ENCODE peak calls at places on chromosomes 2 and 18, in five cellular contexts. O is lower lobe of right lung; T is CD4-positive, alpha-beta T cell; J is type B pancreatic cell; A is fibroblast of lung. M is an unnamed sample.
A peak's percentile ranks its signal among the peaks of the same experiment; 100 is the strongest.

GRCh38 chr2:70995227-70995729 is 605 bp upstream of the TEX261 start:
- DNase-seq in T (peak; percentile 65), J (peak; percentile 66), A (peak; percentile 31), O (no peak), M (peak; percentile 35)

GRCh38 chr18:69838620-69839411 is 108.9 kb downstream of the CD226 start:
- DNase-seq in T (no peak), J (no peak), A (no peak), O (no peak), M (peak; percentile 11)

GRCh38 chr2:232085826-232086425 is 124.4 kb downstream of the DIS3L2 start:
- DNase-seq in T (no peak), A (peak; percentile 26), O (no peak), J (no peak), M (no peak)

GRCh38 chr18:59040770-59041148 is 98.9 kb upstream of the SEC11C start:
- DNase-seq in A (no peak), J (no peak), O (no peak), T (no peak), M (no peak)

GRCh38 chr2:160242863-160243552 is 42.9 kb upstream of the ITGB6 start:
- DNase-seq in J (no peak), A (no peak), T (no peak), O (no peak), M (no peak)

GRCh38 chr18:58176915-58177717 is 133.1 kb downstream of the NEDD4L start:
- DNase-seq in J (no peak), T (no peak), A (peak; percentile 93), O (no peak), M (no peak)

GRCh38 chr2:192265751-192266150 is 71.0 kb upstream of the TMEFF2 start:
- DNase-seq in O (no peak), T (no peak), A (peak; percentile 68), J (no peak), M (no peak)

GRCh38 chr18:58934356-58934755 is 69.7 kb downstream of the ZNF532 start:
- DNase-seq in T (no peak), O (no peak), J (no peak), A (no peak), M (no peak)

GRCh38 chr18:67919316-67919715 is 402.8 kb upstream of the DSEL start:
- DNase-seq in O (no peak), J (no peak), A (peak; percentile 14), T (no peak), M (no peak)

GRCh38 chr18:38801640-38802039 is 1236.0 kb upstream of the CELF4 start:
- DNase-seq in A (no peak), J (no peak), T (no peak), O (no peak), M (no peak)

GRCh38 chr2:58120626-58121229 is 74.1 kb downstream of the VRK2 start:
- DNase-seq in T (no peak), J (no peak), A (no peak), O (no peak), M (no peak)
- TF ChIP-seq CTCF in T (no peak), J (no peak), A (no peak), O (no peak), M (no peak)

GRCh38 chr18:62324917-62325805 is at the start of gene TNFRSF11A:
- DNase-seq in A (no peak), O (peak; percentile 61), J (no peak), T (peak; percentile 30), M (peak; percentile 70)
- TF ChIP-seq CTCF in A (no peak), O (peak; percentile 21), J (peak; percentile 62), T (no peak), M (peak; percentile 29)

GRCh38 chr2:239026711-239027430 is 179.0 kb downstream of the TWIST2 start:
- DNase-seq in O (peak; percentile 35), J (no peak), T (no peak), A (no peak), M (no peak)
- TF ChIP-seq CTCF in O (no peak), J (no peak), T (no peak), A (no peak), M (no peak)

GRCh38 chr18:35747894-35748472 is 166.4 kb downstream of the GALNT1 start:
- DNase-seq in J (no peak), O (no peak), A (no peak), T (no peak), M (no peak)
- TF ChIP-seq CTCF in J (no peak), O (no peak), A (no peak), T (no peak), M (no peak)

GRCh38 chr18:25979358-25979727 is 111.1 kb downstream of the SS18 start:
- DNase-seq in A (no peak), J (no peak), O (no peak), T (no peak), M (no peak)

GRCh38 chr18:25974630-25975077 is 115.8 kb downstream of the SS18 start:
- DNase-seq in J (no peak), O (no peak), A (no peak), T (no peak), M (no peak)
- TF ChIP-seq CTCF in J (no peak), O (no peak), A (no peak), T (no peak), M (no peak)

M was measured in nephron progenitor cell.